ENCODE peak calls at places on chromosome 5, in six cellular contexts. Y is fibroblast of lung, F is upper lobe of left lung, Q is HTR-8/SVneo, X is PC-3, N is neural crest cell. R is an unnamed sample.

GRCh38 chr5:178296066-178296465 is 63.5 kb upstream of the PHYKPL start:
- DNase-seq in N (no peak), X (no peak), F (no peak), Q (no peak), Y (no peak), R (no peak)

GRCh38 chr5:92923885-92924284 is 657.1 kb downstream of the NR2F1-AS1 start:
- DNase-seq in Q (no peak), X (no peak), N (no peak), F (no peak), Y (no peak), R (no peak)

GRCh38 chr5:96876292-96876850 is at the start of gene ERAP2:
- DNase-seq in F (no peak), Y (peak), X (peak), N (no peak), Q (no peak), R (no peak)

GRCh38 chr5:86968311-86968753 is 299.4 kb upstream of the RASA1 start:
- DNase-seq in X (peak), Q (peak), Y (peak), N (no peak), F (no peak), R (peak)

GRCh38 chr5:57311251-57311650 is 137.4 kb downstream of the GPBP1 start:
- DNase-seq in X (no peak), F (no peak), Q (no peak), Y (no peak), N (no peak), R (no peak)

GRCh38 chr5:150137168-150137957 is 18.3 kb downstream of the PDGFRB start:
- DNase-seq in Q (no peak), Y (no peak), N (no peak), F (peak), X (no peak), R (no peak)

GRCh38 chr5:142106061-142106460 is 2.5 kb upstream of the NDFIP1 start:
- DNase-seq in Y (no peak), N (no peak), X (no peak), Q (no peak), F (no peak), R (no peak)

GRCh38 chr5:1098986-1099597 is 12.8 kb downstream of the SLC12A7 start:
- DNase-seq in Q (no peak), F (peak), Y (no peak), N (no peak), X (no peak), R (no peak)